ENCODE peak calls at places on chromosome 9, in eight cellular contexts. C, B, V, I, K, E, U and W are unnamed samples.

GRCh38 chr9:93896496-93897033 is 58.6 kb downstream of the BARX1 start:
- DNase-seq in U (peak; percentile 5), C (peak; percentile 46), B (peak; percentile 58), V (peak; percentile 15), E (no peak), K (no peak), I (no peak), W (no peak)

GRCh38 chr9:27528278-27528885 is 1.2 kb downstream of the MOB3B start:
- DNase-seq in E (peak; percentile 75), K (no peak), B (peak; percentile 94), I (no peak), C (peak; percentile 92), U (peak; percentile 91), V (peak; percentile 81), W (peak; percentile 96)

GRCh38 chr9:120393386-120394057 is 186.4 kb downstream of the CDK5RAP2 start:
- DNase-seq in K (no peak), V (no peak), E (no peak), I (no peak), C (no peak), B (peak; percentile 53), U (no peak), W (no peak)

GRCh38 chr9:108475813-108476212 is 380.0 kb downstream of the ACTL7B start:
- DNase-seq in U (no peak), E (no peak), I (no peak), C (no peak), K (peak; percentile 23), V (no peak), B (no peak), W (no peak)

GRCh38 chr9:111572945-111573604 is 26.4 kb downstream of the PTGR1 start:
- DNase-seq in C (no peak), U (no peak), V (no peak), E (no peak), I (no peak), B (no peak), K (no peak), W (no peak)

GRCh38 chr9:75885652-75886051 is 4.8 kb upstream of the PCSK5 start:
- DNase-seq in I (no peak), U (no peak), E (no peak), V (no peak), C (no peak), B (no peak), K (no peak), W (no peak)

GRCh38 chr9:98960409-98960808 is 16.7 kb downstream of the COL15A1 start:
- DNase-seq in C (no peak), I (no peak), K (no peak), V (no peak), B (no peak), E (no peak), U (no peak), W (no peak)

GRCh38 chr9:123651273-123651672 is 278.7 kb downstream of the DENND1A start:
- DNase-seq in K (no peak), E (no peak), V (no peak), U (peak; percentile 79), I (no peak), B (no peak), C (no peak), W (no peak)

GRCh38 chr9:109409998-109410397 is 88.1 kb downstream of the PTPN3 start:
- DNase-seq in C (no peak), K (no peak), U (no peak), V (no peak), I (no peak), E (no peak), B (no peak), W (no peak)

GRCh38 chr9:116174347-116174746 is 20.8 kb downstream of the PAPPA start:
- DNase-seq in U (no peak), C (no peak), B (no peak), E (no peak), I (no peak), K (peak; percentile 21), V (no peak), W (no peak)

GRCh38 chr9:125744616-125745387 is 2.4 kb upstream of the PBX3 start:
- DNase-seq in V (no peak), E (no peak), C (no peak), B (no peak), U (no peak), I (no peak), K (no peak), W (no peak)

GRCh38 chr9:136759436-136760325 is 1.6 kb upstream of the LCN8 start:
- DNase-seq in B (peak; percentile 54), U (no peak), E (no peak), I (no peak), V (no peak), K (no peak), C (no peak), W (no peak)

GRCh38 chr9:107888773-107889227 is 399.2 kb upstream of the KLF4 start:
- DNase-seq in B (no peak), E (no peak), V (no peak), U (no peak), I (no peak), C (no peak), K (no peak), W (no peak)

GRCh38 chr9:83247732-83248131 is 184.8 kb upstream of the RASEF start:
- DNase-seq in C (no peak), B (no peak), U (no peak), V (no peak), E (no peak), K (no peak), I (no peak), W (no peak)

GRCh38 chr9:90641868-90642558 is 611 bp downstream of the DIRAS2 start:
- DNase-seq in V (no peak), K (no peak), I (no peak), E (no peak), C (no peak), U (no peak), B (no peak), W (no peak)

GRCh38 chr9:126546036-126546435 is 67.7 kb upstream of the LMX1B start:
- DNase-seq in I (no peak), V (no peak), E (no peak), C (peak; percentile 51), B (no peak), U (no peak), K (no peak), W (no peak)

GRCh38 chr9:37565661-37566618 is 10.2 kb downstream of the FBXO10 start:
- DNase-seq in K (no peak), B (no peak), V (no peak), I (no peak), U (peak; percentile 44), C (no peak), E (no peak), W (no peak)

GRCh38 chr9:111400564-111400898 is 70.5 kb upstream of the OR2K2 start:
- DNase-seq in U (no peak), B (no peak), E (no peak), C (no peak), I (no peak), K (no peak), V (no peak), W (no peak)

DNA sequence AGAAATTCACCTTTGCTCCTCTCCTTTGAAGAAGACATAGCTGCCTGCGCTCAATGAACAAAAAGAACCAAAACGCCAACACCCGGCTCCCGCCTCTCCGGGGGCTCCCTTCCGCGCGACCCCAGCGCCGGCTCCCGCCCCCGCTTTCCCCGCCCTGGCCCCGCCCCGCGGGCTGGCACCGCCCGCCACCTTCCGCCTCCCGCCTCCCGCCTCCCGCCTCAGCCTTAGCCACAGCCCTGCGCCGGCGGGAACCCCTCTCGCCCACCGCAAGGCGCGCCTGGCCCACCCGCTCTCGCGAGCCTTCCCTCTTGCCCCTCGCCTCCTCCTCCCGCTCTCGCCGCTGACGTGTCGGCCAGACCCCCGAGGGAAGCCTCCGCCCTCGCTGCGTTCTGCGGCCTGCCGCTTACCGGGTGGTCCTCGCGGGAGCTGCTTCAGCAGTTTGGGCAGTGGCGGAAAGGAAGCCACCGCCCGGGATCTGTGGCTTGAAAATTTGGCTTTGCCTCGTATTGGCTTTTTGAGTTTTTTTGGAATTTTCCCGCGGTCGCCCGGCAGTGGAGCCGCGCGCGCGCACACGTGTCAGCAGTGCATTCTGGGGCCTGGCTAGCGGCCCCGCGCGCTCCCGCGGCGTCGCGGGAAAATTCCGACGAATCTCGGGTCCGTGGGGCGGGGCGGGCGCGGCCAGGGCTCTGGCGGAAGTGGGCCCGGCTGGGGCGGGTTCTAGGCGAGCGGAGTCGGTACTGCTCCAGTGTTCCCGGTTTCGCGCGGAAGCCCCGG is at the start of gene FANCC:
- DNase-seq in K (peak; percentile 86), E (peak; percentile 90), C (peak; percentile 96), B (peak; percentile 95), I (peak; percentile 66), U (peak; percentile 94), V (peak; percentile 90), W (peak; percentile 96)
- TF ChIP-seq POLR2A in K (peak; percentile 84), E (no peak), C (peak; percentile 42), B (no peak), I (peak; percentile 36), U (peak; percentile 48), V (no peak), W (peak; percentile 21)

DNA sequence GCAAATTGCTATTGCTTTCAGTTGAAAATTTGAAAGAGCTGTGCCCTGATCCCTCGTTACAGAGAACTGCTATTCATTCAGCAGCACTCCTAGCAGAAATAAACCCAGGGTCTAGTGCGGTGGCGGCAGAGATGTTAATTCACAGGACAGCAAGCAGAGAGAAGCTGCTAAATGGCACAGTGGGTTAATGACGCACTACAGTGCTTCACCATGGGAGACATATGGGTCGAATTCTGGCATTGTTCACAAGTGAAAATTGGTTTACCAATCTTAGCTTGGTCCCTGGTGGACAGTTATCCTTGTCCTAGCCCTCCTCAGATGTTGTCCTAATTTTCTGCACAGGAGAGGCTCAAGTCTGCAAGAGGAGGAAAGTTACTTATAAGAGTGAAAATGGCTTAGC is 807.4 kb downstream of the TLE1 start:
- DNase-seq in C (no peak), E (no peak), U (no peak), K (no peak), I (no peak), V (no peak), B (no peak), W (no peak)
- TF ChIP-seq POLR2AphosphoS5 in C (no peak), E (no peak), U (no peak), K (no peak), I (no peak), V (no peak), B (no peak), W (no peak)

GRCh38 chr9:79220246-79220645 is 351.5 kb upstream of the TLE4 start:
- DNase-seq in K (no peak), U (no peak), C (no peak), B (no peak), E (no peak), I (no peak), V (no peak), W (no peak)
- H3K9me3 ChIP-seq in K (peaks cover 7% of the 10 kb centered on the region), U (no peaks in the 10 kb centered on the region), C (no peaks in the 10 kb centered on the region), B (no peaks in the 10 kb centered on the region), E (no peaks in the 10 kb centered on the region), I (no peaks in the 10 kb centered on the region), V (no peaks in the 10 kb centered on the region), W (no peaks in the 10 kb centered on the region)

DNA sequence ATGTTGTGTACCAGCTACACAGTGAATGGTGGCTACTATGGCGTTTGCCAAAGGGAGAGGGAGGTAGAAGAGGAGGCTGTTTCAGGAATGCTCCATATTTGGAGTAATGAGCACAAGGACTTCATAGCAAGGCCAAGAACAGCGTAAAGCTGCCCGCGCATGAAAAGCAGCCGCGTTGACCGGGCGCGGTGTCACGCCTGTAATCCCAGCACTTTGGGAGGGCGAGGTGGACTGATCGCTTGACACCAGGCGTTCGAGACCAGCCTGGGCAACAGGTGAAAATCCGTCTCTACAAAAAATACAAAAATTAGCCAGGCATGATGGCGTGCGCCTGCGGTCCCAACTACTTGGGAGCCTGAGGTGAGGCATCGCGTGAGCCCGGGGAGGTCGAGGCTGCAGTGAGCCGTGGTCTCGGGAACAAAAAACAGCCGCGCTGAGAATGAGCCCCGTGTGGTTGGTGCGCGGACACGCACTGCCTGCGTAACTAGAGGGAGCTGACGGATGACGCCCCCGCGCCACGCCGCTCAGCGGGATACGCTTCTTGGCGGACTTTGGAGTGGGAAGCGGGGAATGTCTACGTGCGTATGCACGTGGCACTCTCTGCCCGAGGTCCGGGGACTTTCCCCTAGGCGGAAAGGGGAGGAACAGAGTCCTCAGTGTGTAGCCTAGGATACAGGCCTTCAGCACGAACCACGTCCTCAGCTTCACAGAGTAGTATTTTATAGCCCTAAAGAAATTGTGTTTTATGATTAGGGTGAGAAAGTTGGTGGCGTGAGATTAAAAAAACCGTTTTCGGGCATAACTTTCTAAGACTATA is at the start of gene RMRP:
- DNase-seq in K (peak; percentile 99), V (peak; percentile 97), C (peak; percentile 96), U (peak; percentile 97), B (peak; percentile 100), I (peak; percentile 99), E (peak; percentile 95), W (peak; percentile 99)
- TF ChIP-seq POLR2A in K (peak; percentile 74), V (no peak), C (peak; percentile 71), U (peak; percentile 81), B (peak; percentile 85), I (no peak), E (peak; percentile 68), W (peak; percentile 58)